ENCODE peak calls at places on chromosomes 16 and 17, in four cellular contexts. One of them, this sample, is unnamed.

GRCh38 chr17:17906418-17907215 is 65.6 kb downstream of the TOM1L2 start:
- DNase-seq in A549: no peak
- DNase-seq in K562: no peak
- DNase-seq in HepG2: no peak
- DNase-seq in this sample: no peak

GRCh38 chr17:58534901-58535421 is 20.5 kb upstream of the MTMR4 start:
- DNase-seq in A549: peak; percentile 59
- DNase-seq in K562: no peak
- DNase-seq in HepG2: peak; percentile 33
- DNase-seq in this sample: no peak

GRCh38 chr16:49350265-49351103 is 23.1 kb upstream of the C16orf78 start:
- DNase-seq in A549: peak; percentile 41
- DNase-seq in K562: peak; percentile 75
- DNase-seq in HepG2: peak; percentile 37
- DNase-seq in this sample: peak; percentile 86

GRCh38 chr16:27829975-27830374 is 233.5 kb downstream of the GSG1L start:
- DNase-seq in A549: no peak
- DNase-seq in K562: no peak
- DNase-seq in HepG2: no peak
- DNase-seq in this sample: no peak

GRCh38 chr16:73949574-73950348 is 346.9 kb upstream of the PSMD7 start:
- DNase-seq in A549: peak; percentile 28
- DNase-seq in K562: no peak
- DNase-seq in HepG2: no peak
- DNase-seq in this sample: no peak

GRCh38 chr17:68184141-68184571 is 63.7 kb upstream of the AMZ2 start:
- DNase-seq in A549: no peak
- DNase-seq in K562: no peak
- DNase-seq in HepG2: no peak
- DNase-seq in this sample: no peak

GRCh38 chr16:5001986-5002385 is 31.7 kb downstream of the NAGPA start:
- DNase-seq in A549: no peak
- DNase-seq in K562: no peak
- DNase-seq in HepG2: no peak
- DNase-seq in this sample: no peak

GRCh38 chr17:38926290-38927070 is 1.1 kb downstream of the LASP1NB start:
- DNase-seq in A549: no peak
- DNase-seq in K562: no peak
- DNase-seq in HepG2: no peak
- DNase-seq in this sample: no peak

GRCh38 chr16:2586901-2587480 is 49.2 kb downstream of the PDPK1 start:
- DNase-seq in A549: no peak
- DNase-seq in K562: no peak
- DNase-seq in HepG2: no peak
- DNase-seq in this sample: no peak

GRCh38 chr16:2769675-2770056 is 7.4 kb downstream of the ELOB start:
- DNase-seq in A549: peak; percentile 41
- DNase-seq in K562: no peak
- DNase-seq in HepG2: no peak
- DNase-seq in this sample: no peak

GRCh38 chr17:81870155-81870977 is 771 bp downstream of the ARHGDIA start:
- DNase-seq in A549: peak; percentile 69
- DNase-seq in K562: peak; percentile 29
- DNase-seq in HepG2: no peak
- DNase-seq in this sample: peak; percentile 34

GRCh38 chr16:4354512-4355409 is 3.6 kb upstream of the PAM16 start:
- DNase-seq in A549: no peak
- DNase-seq in K562: no peak
- DNase-seq in HepG2: no peak
- DNase-seq in this sample: no peak

GRCh38 chr16:51523400-51523799 is 372.3 kb upstream of the SALL1 start:
- DNase-seq in A549: peak; percentile 22
- DNase-seq in K562: no peak
- DNase-seq in HepG2: no peak
- DNase-seq in this sample: no peak

GRCh38 chr17:48499248-48499647 is 31.6 kb downstream of the HOXB1 start:
- DNase-seq in A549: no peak
- DNase-seq in K562: no peak
- DNase-seq in HepG2: no peak
- DNase-seq in this sample: no peak

GRCh38 chr17:58520843-58521430 is 6.5 kb upstream of the MTMR4 start:
- DNase-seq in A549: peak; percentile 58
- DNase-seq in K562: no peak
- DNase-seq in HepG2: peak; percentile 64
- DNase-seq in this sample: peak; percentile 50

GRCh38 chr16:79286646-79287423 is 313.7 kb downstream of the MAF start:
- DNase-seq in A549: no peak
- DNase-seq in K562: no peak
- DNase-seq in HepG2: no peak
- DNase-seq in this sample: peak; percentile 41

GRCh38 chr16:62036101-62036806 is at the start of gene CDH8:
- DNase-seq in A549: no peak
- DNase-seq in K562: no peak
- DNase-seq in HepG2: no peak
- DNase-seq in this sample: peak; percentile 76

GRCh38 chr16:62038225-62038624 is 2.0 kb upstream of the CDH8 start:
- DNase-seq in A549: no peak
- DNase-seq in K562: no peak
- DNase-seq in HepG2: no peak
- DNase-seq in this sample: no peak

GRCh38 chr16:62036807-62037135 is 533 bp upstream of the CDH8 start:
- DNase-seq in A549: no peak
- DNase-seq in K562: no peak
- DNase-seq in HepG2: no peak
- DNase-seq in this sample: peak; percentile 22

GRCh38 chr16:62038646-62039045 is 2.4 kb upstream of the CDH8 start:
- DNase-seq in A549: no peak
- DNase-seq in K562: no peak
- DNase-seq in HepG2: no peak
- DNase-seq in this sample: no peak

DNA sequence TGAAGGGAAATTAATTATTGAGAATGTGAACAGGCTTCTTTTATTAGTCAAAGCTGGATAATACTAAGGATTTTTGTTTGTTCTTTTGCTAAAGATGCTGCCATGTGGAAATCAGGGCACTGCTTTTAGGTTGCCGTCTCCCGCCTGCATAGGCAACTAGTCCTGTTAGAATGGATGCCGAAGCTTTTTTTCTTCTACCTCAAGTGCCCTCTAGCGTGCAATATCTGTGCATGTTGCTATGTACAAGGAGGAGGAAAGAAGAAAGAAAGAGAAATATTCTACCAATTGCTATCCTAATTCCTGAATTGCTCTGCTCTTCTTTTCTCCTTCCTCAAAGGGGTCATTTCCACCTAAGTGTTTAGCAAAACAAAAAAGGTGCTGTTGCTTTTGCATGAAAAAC is 5.2 kb upstream of the CDH8 start:
- DNase-seq in A549: peak; percentile 53
- DNase-seq in K562: no peak
- DNase-seq in HepG2: peak; percentile 40
- DNase-seq in this sample: peak; percentile 34
- TF ChIP-seq HMGXB4 in A549: no peak
- TF ChIP-seq HMGXB4 in K562: no peak
- TF ChIP-seq HMGXB4 in HepG2: no peak
- TF ChIP-seq HMGXB4 in this sample: no peak

DNA sequence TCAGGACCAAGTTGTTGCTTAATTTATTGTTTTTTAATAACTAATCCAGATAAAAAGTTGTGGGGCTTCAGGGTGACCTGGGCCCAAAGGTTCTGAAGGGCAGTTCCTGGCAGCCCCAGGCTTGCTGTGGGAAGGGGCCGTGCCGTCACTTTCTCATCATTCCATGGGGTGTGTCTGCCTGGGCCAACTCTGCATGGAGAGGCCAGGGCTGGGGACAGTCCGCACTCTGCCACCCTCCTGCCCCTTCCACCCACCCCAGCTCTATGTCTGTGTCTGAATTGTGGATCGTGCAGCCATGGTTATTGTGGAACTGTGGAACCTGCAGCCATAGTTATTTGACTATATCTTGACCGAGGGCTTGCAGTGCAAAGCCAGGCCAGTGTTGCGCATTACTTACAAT is 4.0 kb downstream of the LIMD2 start:
- DNase-seq in A549: no peak
- DNase-seq in K562: no peak
- DNase-seq in HepG2: no peak
- DNase-seq in this sample: no peak
- TF ChIP-seq HMGXB4 in A549: no peak
- TF ChIP-seq HMGXB4 in K562: no peak
- TF ChIP-seq HMGXB4 in HepG2: no peak
- TF ChIP-seq HMGXB4 in this sample: no peak

GRCh38 chr16:924806-925205 is 46.0 kb downstream of the LMF1 start:
- DNase-seq in A549: no peak
- DNase-seq in K562: no peak
- DNase-seq in HepG2: no peak
- DNase-seq in this sample: no peak
- TF ChIP-seq HMGXB4 in A549: no peak
- TF ChIP-seq HMGXB4 in K562: no peak
- TF ChIP-seq HMGXB4 in HepG2: no peak
- TF ChIP-seq HMGXB4 in this sample: no peak

GRCh38 chr17:75487351-75488070 is 27.8 kb downstream of the CASKIN2 start:
- DNase-seq in A549: no peak
- DNase-seq in K562: peak; percentile 52
- DNase-seq in HepG2: no peak
- DNase-seq in this sample: no peak
- TF ChIP-seq HMGXB4 in A549: no peak
- TF ChIP-seq HMGXB4 in K562: no peak
- TF ChIP-seq HMGXB4 in HepG2: no peak
- TF ChIP-seq HMGXB4 in this sample: no peak

GRCh38 chr17:51015145-51015558 is 105.5 kb downstream of the SPAG9 start:
- DNase-seq in A549: no peak
- DNase-seq in K562: no peak
- DNase-seq in HepG2: no peak
- DNase-seq in this sample: no peak
- TF ChIP-seq HMGXB4 in A549: no peak
- TF ChIP-seq HMGXB4 in K562: no peak
- TF ChIP-seq HMGXB4 in HepG2: no peak
- TF ChIP-seq HMGXB4 in this sample: no peak

GRCh38 chr17:12301551-12301950 is 280.9 kb downstream of the MAP2K4 start:
- DNase-seq in A549: no peak
- DNase-seq in K562: no peak
- DNase-seq in HepG2: no peak
- DNase-seq in this sample: no peak

GRCh38 chr17:12302711-12303110 is 282.0 kb downstream of the MAP2K4 start:
- DNase-seq in A549: no peak
- DNase-seq in K562: no peak
- DNase-seq in HepG2: no peak
- DNase-seq in this sample: no peak
- TF ChIP-seq HMGXB4 in A549: no peak
- TF ChIP-seq HMGXB4 in K562: no peak
- TF ChIP-seq HMGXB4 in HepG2: no peak
- TF ChIP-seq HMGXB4 in this sample: no peak